ENCODE peak calls at places on chromosomes 7 and 10, in ten cellular contexts. S is ovary, C is suprapubic skin, X is GM12878, D is upper lobe of left lung, R is transverse colon, E is sigmoid colon, Z is SK-N-SH, V is HepG2, B is K562. G is an unnamed sample.

GRCh38 chr7:149860821-149861727 is 12.7 kb upstream of the ATP6V0E2 start:
- DNase-seq in C (peak; percentile 77), Z (peak; percentile 65), S (no peak), B (peak; percentile 81), D (no peak), V (no peak), R (no peak), X (no peak), E (no peak), G (no peak)

GRCh38 chr7:51045319-51046102 is 262.8 kb upstream of the GRB10 start:
- DNase-seq in E (no peak), V (peak; percentile 23), D (no peak), C (no peak), Z (no peak), S (no peak), X (no peak), R (no peak), B (no peak), G (no peak)

GRCh38 chr10:89228136-89228535 is 21.0 kb upstream of the CH25H start:
- DNase-seq in V (no peak), X (no peak), D (no peak), C (no peak), R (no peak), Z (no peak), B (no peak), S (no peak), E (no peak), G (peak; percentile 39)

GRCh38 chr10:9596368-9596920 is 1421.2 kb upstream of the CELF2 start:
- DNase-seq in X (no peak), R (no peak), C (no peak), E (no peak), D (no peak), B (no peak), S (no peak), V (no peak), Z (no peak), G (no peak)

GRCh38 chr7:6579446-6579845 is 2.2 kb downstream of the ZDHHC4 start:
- DNase-seq in E (no peak), D (no peak), R (no peak), V (peak; percentile 23), Z (no peak), S (no peak), X (no peak), B (no peak), C (no peak), G (no peak)

GRCh38 chr10:84360634-84361365 is 32.4 kb downstream of the CCSER2 start:
- DNase-seq in Z (no peak), D (no peak), X (no peak), S (no peak), V (no peak), R (no peak), C (no peak), B (no peak), E (no peak), G (no peak)

GRCh38 chr10:113982745-113983144 is 60.9 kb upstream of the ADRB1 start:
- DNase-seq in E (no peak), Z (no peak), X (no peak), R (no peak), B (no peak), D (peak; percentile 84), V (no peak), S (no peak), C (no peak), G (no peak)

GRCh38 chr10:3738855-3739350 is 46.1 kb downstream of the KLF6 start:
- DNase-seq in C (no peak), X (no peak), V (no peak), Z (no peak), R (no peak), D (no peak), E (no peak), B (no peak), S (no peak), G (no peak)

GRCh38 chr10:129958686-129959543 is 5.2 kb downstream of the EBF3 start:
- DNase-seq in E (peak; percentile 40), V (no peak), S (no peak), X (no peak), B (no peak), Z (no peak), D (no peak), C (peak; percentile 72), R (no peak), G (no peak)

GRCh38 chr10:129960493-129961273 is 3.4 kb downstream of the EBF3 start:
- DNase-seq in C (peak; percentile 15), V (no peak), R (no peak), S (no peak), Z (no peak), D (no peak), X (no peak), E (no peak), B (no peak), G (no peak)

GRCh38 chr10:129958118-129958685 is 5.9 kb downstream of the EBF3 start:
- DNase-seq in C (peak; percentile 47), X (no peak), Z (no peak), B (no peak), V (no peak), E (peak; percentile 54), D (no peak), S (no peak), R (no peak), G (no peak)

GRCh38 chr10:129961274-129961839 is 2.7 kb downstream of the EBF3 start:
- DNase-seq in C (peak; percentile 13), X (no peak), S (no peak), D (no peak), V (no peak), B (no peak), R (no peak), E (no peak), Z (no peak), G (no peak)

GRCh38 chr10:129959544-129960492 is 4.3 kb downstream of the EBF3 start:
- DNase-seq in D (no peak), X (no peak), V (no peak), C (peak; percentile 59), B (no peak), R (no peak), E (peak; percentile 53), Z (no peak), S (no peak), G (no peak)
- H3K27me3 ChIP-seq in D (peaks cover 26% of the 10 kb centered on the region), X (peaks cover 13% of the 10 kb centered on the region), V (no peaks in the 10 kb centered on the region), C (peaks cover 98% of the 10 kb centered on the region), B (peaks cover 10% of the 10 kb centered on the region), R (peaks cover 98% of the 10 kb centered on the region), E (peaks cover 62% of the 10 kb centered on the region), Z (peaks cover 63% of the 10 kb centered on the region), S (peaks cover 8% of the 10 kb centered on the region), G (peaks cover 99% of the 10 kb centered on the region)

DNA sequence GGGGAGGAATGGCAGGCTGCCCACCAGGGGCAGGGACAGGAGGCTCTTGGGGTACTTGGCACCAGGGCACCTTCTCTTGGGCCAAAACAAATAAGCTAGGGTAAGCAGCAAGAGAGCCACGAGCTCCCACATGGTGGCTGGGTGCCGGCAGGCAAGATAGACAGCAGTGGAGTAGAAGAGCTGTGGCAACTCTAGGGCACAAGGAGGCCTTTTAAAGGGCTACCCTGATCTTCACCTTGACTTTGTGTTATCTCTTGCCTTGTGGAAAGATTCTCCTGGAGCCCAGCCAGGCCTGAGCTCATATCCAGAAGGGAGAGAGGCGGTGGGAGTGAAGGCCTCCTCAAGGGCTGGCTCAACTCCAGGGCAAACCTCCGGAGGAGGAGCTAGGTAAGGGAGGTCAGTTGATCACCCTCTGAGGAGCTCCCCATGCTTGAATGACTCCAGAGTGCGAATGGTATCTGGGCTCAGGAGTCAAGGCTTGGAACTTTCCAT is at the start of gene CYP17A1:
- DNase-seq in V (no peak), C (no peak), E (no peak), D (peak; percentile 59), X (no peak), B (peak; percentile 47), Z (no peak), S (peak; percentile 34), R (no peak), G (no peak)
- TF ChIP-seq EP300 in V (no peak), C (no peak), E (no peak), D (no peak), X (no peak), B (no peak), Z (no peak), S (no peak), R (no peak), G (no peak)

GRCh38 chr10:91800756-91801155 is 2.5 kb downstream of the TNKS2 start:
- DNase-seq in E (no peak), S (no peak), X (no peak), Z (no peak), V (no peak), C (no peak), D (no peak), B (no peak), R (no peak), G (no peak)
- H3K4me3 ChIP-seq in E (no peak overlapping the region), S (no peak overlapping the region), X (no peak overlapping the region), Z (no peak overlapping the region), V (peak overlapping the region; percentile 86), C (peak overlapping the region; percentile 67), D (no peak overlapping the region), B (no peak overlapping the region), R (no peak overlapping the region), G (peak overlapping the region; percentile 97)

GRCh38 chr10:97757471-97757870 is 14.3 kb downstream of the SFRP5 start:
- DNase-seq in V (no peak), B (no peak), Z (no peak), C (no peak), D (no peak), E (no peak), X (no peak), R (no peak), S (no peak), G (no peak)
- H3K27me3 ChIP-seq in V (no peaks in the 10 kb centered on the region), B (no peaks in the 10 kb centered on the region), Z (no peaks in the 10 kb centered on the region), C (no peaks in the 10 kb centered on the region), D (no peaks in the 10 kb centered on the region), E (no peaks in the 10 kb centered on the region), X (no peaks in the 10 kb centered on the region), R (no peaks in the 10 kb centered on the region), S (no peaks in the 10 kb centered on the region), G (no peaks in the 10 kb centered on the region)

DNA sequence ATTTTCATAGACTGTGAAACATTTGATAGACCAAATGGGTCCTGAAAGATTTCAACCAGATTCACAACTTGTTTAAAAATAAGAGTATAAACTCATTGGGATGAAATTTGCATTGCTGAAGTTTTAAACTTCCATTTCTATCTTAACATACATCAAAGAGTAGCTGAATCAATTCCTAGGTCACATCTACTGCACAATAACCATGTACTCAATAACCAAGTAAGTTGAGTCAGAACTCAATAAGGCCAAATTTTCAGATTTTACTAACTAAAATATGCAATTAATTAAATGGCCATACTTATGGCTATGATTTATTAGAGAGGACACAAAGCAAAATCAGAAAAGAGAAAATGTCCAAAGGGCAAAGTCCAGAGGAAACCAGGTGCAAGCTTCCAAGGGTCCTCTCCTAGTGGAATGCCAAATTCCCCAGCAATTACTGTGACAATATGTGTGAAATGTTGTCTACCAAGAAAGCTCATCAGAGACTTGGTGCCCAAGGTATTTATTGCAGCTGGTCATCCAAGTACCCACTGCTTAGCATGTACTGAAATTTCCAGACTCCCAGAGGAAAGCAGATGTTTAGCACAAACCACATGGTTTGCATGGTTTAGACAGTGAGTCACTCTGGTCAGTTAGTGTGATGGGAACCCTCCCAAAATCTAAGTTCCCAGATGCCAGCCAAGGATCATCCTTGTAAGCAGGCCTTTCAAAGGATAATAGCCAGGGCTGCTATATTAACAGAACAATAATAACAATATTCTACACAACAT is 238.9 kb downstream of the IPMK start:
- DNase-seq in S (no peak), V (no peak), E (no peak), C (no peak), X (no peak), Z (no peak), B (no peak), R (no peak), D (no peak), G (no peak)
- TF ChIP-seq EP300 in S (no peak), V (no peak), E (no peak), C (no peak), X (no peak), Z (no peak), B (no peak), R (no peak), D (no peak), G (no peak)

G was measured in esophagus muscularis mucosa.